ENCODE peak calls at places on chromosomes 6 and 20, in five cellular contexts. J, Q, D, P and V are unnamed samples.

GRCh38 chr6:70709826-70710225 is 42.1 kb downstream of the SMAP1 start:
- DNase-seq in J (no peak), Q (no peak), D (no peak), P (peak; percentile 18), V (no peak)

GRCh38 chr6:6390849-6391602 is 70.6 kb upstream of the F13A1 start:
- DNase-seq in J (no peak), Q (no peak), D (no peak), P (no peak), V (no peak)

GRCh38 chr6:33631971-33632585 is 11.0 kb downstream of the ITPR3 start:
- DNase-seq in J (no peak), Q (no peak), D (no peak), P (no peak), V (no peak)

GRCh38 chr6:45432944-45433343 is 55.2 kb upstream of the SUPT3H start:
- DNase-seq in J (no peak), Q (peak; percentile 42), D (no peak), P (peak; percentile 45), V (no peak)

GRCh38 chr6:135147637-135148592 is 33.2 kb upstream of the MYB start:
- DNase-seq in J (no peak), Q (no peak), D (no peak), P (no peak), V (no peak)

GRCh38 chr6:24340998-24341934 is 16.6 kb downstream of the DCDC2 start:
- DNase-seq in J (no peak), Q (no peak), D (no peak), P (no peak), V (no peak)

GRCh38 chr6:25138024-25138696 is 141.0 kb upstream of the CARMIL1 start:
- DNase-seq in J (peak; percentile 75), Q (peak; percentile 65), D (no peak), P (peak; percentile 63), V (peak; percentile 81)

GRCh38 chr20:45088247-45088646 is 12.7 kb downstream of the KCNS1 start:
- DNase-seq in J (no peak), Q (no peak), D (no peak), P (no peak), V (no peak)

GRCh38 chr20:47349365-47350180 is 6.9 kb downstream of the ZMYND8 start:
- DNase-seq in J (no peak), Q (no peak), D (no peak), P (no peak), V (no peak)

GRCh38 chr6:39088331-39088730 is 26.7 kb downstream of the SAYSD1 start:
- DNase-seq in J (peak; percentile 46), Q (no peak), D (no peak), P (peak; percentile 48), V (peak; percentile 41)

GRCh38 chr20:36802326-36803223 is 29.0 kb upstream of the DSN1 start:
- DNase-seq in J (no peak), Q (no peak), D (no peak), P (peak; percentile 4), V (no peak)

GRCh38 chr6:117371492-117371891 is 54.2 kb downstream of the ROS1 start:
- DNase-seq in J (no peak), Q (no peak), D (no peak), P (no peak), V (no peak)

GRCh38 chr6:169839029-169839481 is 87.6 kb downstream of the ERMARD start:
- DNase-seq in J (no peak), Q (no peak), D (no peak), P (no peak), V (no peak)

GRCh38 chr20:51678041-51678697 is 90.0 kb downstream of the ATP9A start:
- DNase-seq in J (peak; percentile 24), Q (no peak), D (no peak), P (no peak), V (no peak)

GRCh38 chr20:56440346-56441007 is 27.9 kb upstream of the RTF2 start:
- DNase-seq in J (no peak), Q (peak; percentile 69), D (no peak), P (no peak), V (peak; percentile 78)

GRCh38 chr6:72580281-72580940 is 41.5 kb upstream of the KCNQ5 start:
- DNase-seq in J (peak; percentile 20), Q (no peak), D (peak; percentile 2), P (peak; percentile 41), V (peak; percentile 10)

GRCh38 chr20:25317351-25318075 is 69.6 kb downstream of the PYGB start:
- DNase-seq in J (peak; percentile 18), Q (no peak), D (no peak), P (no peak), V (no peak)